ENCODE peak calls at places on chromosomes 11 and 22, in four cellular contexts. P is PC-3, S is GM23248, X is MM.1S. R is an unnamed sample.

GRCh38 chr22:19962909-19963806 is 21.5 kb upstream of the TXNRD2 start:
- DNase-seq in S (peak; percentile 94), P (peak; percentile 92), X (no peak), R (peak; percentile 97)

GRCh38 chr11:110295487-110296225 is 758 bp downstream of the RDX start:
- DNase-seq in P (peak; percentile 53), X (peak; percentile 75), S (peak; percentile 78), R (peak; percentile 54)

GRCh38 chr11:3073029-3073435 is 15.8 kb upstream of the CARS1 start:
- DNase-seq in S (peak; percentile 45), P (no peak), X (no peak), R (no peak)

GRCh38 chr11:44905131-44905866 is 45.4 kb downstream of the TP53I11 start:
- DNase-seq in X (no peak), P (no peak), S (no peak), R (no peak)

GRCh38 chr11:132704796-132705375 is 827.4 kb downstream of the OPCML start:
- DNase-seq in X (no peak), P (no peak), S (no peak), R (no peak)

GRCh38 chr11:64713781-64714363 is 9.1 kb downstream of the NRXN2 start:
- DNase-seq in S (no peak), P (no peak), X (no peak), R (no peak)

GRCh38 chr22:39266398-39267030 is 21.7 kb upstream of the PDGFB start:
- DNase-seq in S (peak; percentile 43), P (no peak), X (peak; percentile 96), R (no peak)

GRCh38 chr11:64085915-64086262 is 50.2 kb downstream of the FLRT1 start:
- DNase-seq in P (no peak), S (no peak), X (no peak), R (no peak)

GRCh38 chr11:1873048-1873812 is 18.5 kb downstream of the PRR33 start:
- DNase-seq in S (peak; percentile 46), P (no peak), X (no peak), R (no peak)

GRCh38 chr11:1872267-1872985 is 19.3 kb downstream of the PRR33 start:
- DNase-seq in P (no peak), X (no peak), S (no peak), R (no peak)

GRCh38 chr11:1876361-1877063 is 15.2 kb downstream of the PRR33 start:
- DNase-seq in P (peak; percentile 46), X (no peak), S (peak; percentile 57), R (peak; percentile 43)

GRCh38 chr11:1875093-1875785 is 16.5 kb downstream of the PRR33 start:
- DNase-seq in P (no peak), S (no peak), X (no peak), R (no peak)

DNA sequence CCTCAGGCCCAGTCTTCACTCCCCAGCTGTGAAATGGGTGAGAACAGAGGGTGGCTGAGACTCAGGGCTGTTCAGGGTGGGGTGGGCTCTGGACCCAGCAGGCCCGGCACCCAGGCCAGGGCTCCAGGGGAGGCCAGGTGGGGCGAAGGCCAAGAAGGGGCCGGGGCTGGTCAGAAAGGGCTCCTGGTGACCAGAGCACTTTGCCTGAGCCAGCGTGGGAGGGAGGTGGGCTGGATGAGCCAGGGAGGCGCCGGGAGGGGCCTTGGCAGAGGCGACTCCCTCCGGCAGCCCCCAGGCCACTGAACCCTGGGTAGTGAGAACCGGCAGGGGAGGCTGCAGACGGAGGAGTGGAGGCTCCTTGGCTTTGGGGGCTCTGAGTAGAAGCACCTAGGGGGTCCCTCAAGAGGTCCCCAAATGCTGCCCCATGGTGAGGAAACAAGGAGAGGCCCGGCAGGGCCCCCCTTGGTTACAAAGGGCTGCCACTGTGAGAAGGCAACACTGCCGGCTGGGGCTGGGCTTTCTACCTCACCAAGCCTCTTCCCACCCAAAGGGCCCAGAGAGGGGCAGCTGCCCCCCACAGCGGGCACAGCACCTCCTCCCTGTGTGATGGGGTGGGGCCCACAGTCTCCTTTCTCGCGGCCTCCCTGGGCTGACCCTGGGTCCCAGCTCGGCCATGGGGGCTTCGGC is 17.1 kb downstream of the PRR33 start:
- DNase-seq in P (no peak), S (no peak), X (no peak), R (no peak)
- H3K4me1 ChIP-seq in P (no peaks in the 10 kb centered on the region), S (no peaks in the 10 kb centered on the region), X (no peaks in the 10 kb centered on the region), R (peaks cover 33% of the 10 kb centered on the region)

GRCh38 chr11:67261942-67262681 is 4.2 kb upstream of the GRK2 start:
- DNase-seq in S (no peak), P (no peak), X (no peak), R (no peak)
- H3K4me3 ChIP-seq in S (no peak overlapping the region), P (no peak overlapping the region), X (peak overlapping the region; percentile 4), R (no peak overlapping the region)

DNA sequence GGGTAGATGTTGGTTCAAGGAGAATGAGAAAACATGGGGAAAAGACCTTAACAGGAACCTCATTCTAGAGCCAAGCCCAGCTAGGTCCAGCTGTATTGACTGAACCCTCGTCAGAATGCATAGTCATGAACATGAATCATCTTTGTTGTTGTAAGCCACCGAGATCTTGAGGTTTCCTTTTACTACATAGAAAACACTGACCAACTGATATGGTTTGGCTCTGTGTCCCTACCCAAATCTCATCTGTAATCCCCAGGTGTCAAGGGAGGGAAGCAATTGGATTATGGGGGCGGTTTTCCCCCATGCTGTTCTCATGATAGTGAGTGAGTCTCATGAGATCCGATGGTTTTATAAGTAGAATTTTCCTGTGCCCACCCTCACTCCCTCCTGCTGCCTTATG is 19.4 kb upstream of the PHOX2A start:
- DNase-seq in S (peak; percentile 65), P (peak; percentile 51), X (no peak), R (no peak)
- H3K36me3 ChIP-seq in S (no peaks in the 10 kb centered on the region), P (no peaks in the 10 kb centered on the region), X (no peaks in the 10 kb centered on the region), R (no peaks in the 10 kb centered on the region)

DNA sequence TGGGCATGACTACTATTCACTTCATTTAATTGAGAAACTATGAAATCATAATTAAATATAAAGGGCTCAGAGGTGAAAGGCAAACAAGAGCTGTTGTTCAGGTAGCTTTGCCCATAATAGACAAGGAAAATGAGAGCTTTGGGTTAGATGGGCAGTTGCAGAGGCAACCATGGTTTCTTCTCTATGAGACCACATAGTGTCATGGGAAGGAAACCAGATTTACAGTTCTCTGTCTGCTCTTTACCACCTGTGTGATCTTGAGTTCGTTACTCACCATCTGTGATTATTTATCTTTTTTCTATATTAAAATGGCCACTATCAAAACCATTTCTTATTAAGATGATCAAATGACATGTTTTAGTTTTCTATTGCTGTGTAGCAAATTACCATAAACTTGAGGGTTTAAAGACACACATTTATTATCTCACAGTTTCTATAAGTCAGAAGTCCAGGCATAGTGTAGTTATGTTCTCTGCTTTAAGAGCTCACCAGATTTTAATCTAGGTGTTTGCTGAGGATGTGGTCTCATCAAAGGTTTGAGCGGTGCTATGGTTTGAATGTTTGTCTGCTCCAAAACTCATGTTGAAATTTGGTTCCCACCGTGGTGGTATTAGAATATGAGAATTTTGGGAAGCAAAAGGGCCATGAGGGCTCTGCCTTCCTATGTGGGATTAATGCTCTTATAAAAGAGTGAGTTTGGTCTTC is 38.3 kb downstream of the OR2AG2 start:
- DNase-seq in X (no peak), S (no peak), P (no peak), R (no peak)
- H3K4me1 ChIP-seq in X (no peaks in the 10 kb centered on the region), S (peaks cover 7% of the 10 kb centered on the region), P (peaks cover 4% of the 10 kb centered on the region), R (no peaks in the 10 kb centered on the region)

R was measured in body of pancreas.